ENCODE peak calls at places on chromosomes 11 and 22, in nine cellular contexts. Y, V, A, C, M, G, K, J and X are unnamed samples.

GRCh38 chr11:1414650-1415049 is 24.9 kb downstream of the BRSK2 start:
- DNase-seq in Y (no peak), V (no peak), A (no peak), C (no peak), M (no peak), G (no peak), K (no peak), J (no peak), X (no peak)

GRCh38 chr22:38843201-38843715 is 570 bp downstream of the NPTXR start:
- DNase-seq in Y (no peak), V (peak; percentile 48), A (peak; percentile 64), C (no peak), M (peak; percentile 43), G (peak; percentile 81), K (peak; percentile 22), J (peak; percentile 78), X (peak; percentile 49)

GRCh38 chr22:42691440-42691839 is 29.2 kb downstream of the A4GALT start:
- DNase-seq in Y (no peak), V (no peak), A (no peak), C (no peak), M (no peak), G (no peak), K (no peak), J (no peak), X (no peak)

GRCh38 chr22:31561238-31561887 is 65.0 kb downstream of the SFI1 start:
- DNase-seq in Y (no peak), V (peak; percentile 63), A (peak; percentile 67), C (peak; percentile 21), M (peak; percentile 88), G (peak; percentile 86), K (peak; percentile 78), J (peak; percentile 46), X (peak; percentile 27)

GRCh38 chr11:27618591-27618990 is 81.7 kb downstream of the BDNF start:
- DNase-seq in Y (no peak), V (no peak), A (no peak), C (no peak), M (no peak), G (no peak), K (no peak), J (no peak), X (no peak)

GRCh38 chr11:130344846-130345245 is 30.1 kb upstream of the ZBTB44 start:
- DNase-seq in Y (no peak), V (no peak), A (no peak), C (no peak), M (no peak), G (no peak), K (no peak), J (no peak), X (no peak)

GRCh38 chr11:68870470-68870869 is 28.8 kb upstream of the CPT1A start:
- DNase-seq in Y (no peak), V (no peak), A (no peak), C (no peak), M (no peak), G (no peak), K (no peak), J (no peak), X (no peak)

GRCh38 chr22:44584256-44584902 is 86.3 kb upstream of the RTL6 start:
- DNase-seq in Y (no peak), V (no peak), A (no peak), C (no peak), M (no peak), G (no peak), K (no peak), J (no peak), X (no peak)

GRCh38 chr22:23767673-23768548 is at the start of gene CHCHD10:
- DNase-seq in Y (no peak), V (peak; percentile 67), A (peak; percentile 65), C (peak; percentile 88), M (peak; percentile 94), G (peak; percentile 75), K (peak; percentile 61), J (peak; percentile 85), X (peak; percentile 80)

GRCh38 chr22:21762712-21763581 is 27.4 kb upstream of the YPEL1 start:
- DNase-seq in Y (no peak), V (no peak), A (no peak), C (no peak), M (no peak), G (no peak), K (no peak), J (no peak), X (no peak)

GRCh38 chr22:27241430-27242110 is 560.0 kb downstream of the MN1 start:
- DNase-seq in Y (no peak), V (no peak), A (peak; percentile 79), C (no peak), M (no peak), G (peak; percentile 44), K (no peak), J (peak; percentile 70), X (peak; percentile 36)

GRCh38 chr22:25987948-25988347 is 181.3 kb upstream of the SEZ6L start:
- DNase-seq in Y (no peak), V (no peak), A (no peak), C (no peak), M (peak; percentile 4), G (no peak), K (no peak), J (no peak), X (no peak)

GRCh38 chr11:67627394-67627787 is 2.3 kb downstream of the NUDT8 start:
- DNase-seq in Y (no peak), V (no peak), A (no peak), C (no peak), M (no peak), G (no peak), K (no peak), J (no peak), X (no peak)

GRCh38 chr22:44605486-44605885 is 96.5 kb upstream of the PRR5 start:
- DNase-seq in Y (no peak), V (no peak), A (no peak), C (no peak), M (no peak), G (no peak), K (no peak), J (no peak), X (no peak)

GRCh38 chr11:113505541-113506375 is 30.6 kb upstream of the DRD2 start:
- DNase-seq in Y (no peak), V (no peak), A (no peak), C (no peak), M (no peak), G (peak; percentile 90), K (peak; percentile 29), J (peak; percentile 42), X (peak; percentile 73)

GRCh38 chr11:67438121-67438902 is 830 bp upstream of the PTPRCAP start:
- DNase-seq in Y (no peak), V (no peak), A (no peak), C (no peak), M (peak; percentile 67), G (no peak), K (no peak), J (no peak), X (no peak)

GRCh38 chr11:73175551-73176144 is 33.5 kb upstream of the FCHSD2 start:
- DNase-seq in Y (no peak), V (no peak), A (no peak), C (no peak), M (no peak), G (no peak), K (no peak), J (no peak), X (no peak)

GRCh38 chr22:16717699-16718558 is 107.3 kb downstream of the XKR3 start:
- DNase-seq in Y (no peak), V (no peak), A (no peak), C (no peak), M (no peak), G (no peak), K (no peak), J (no peak), X (no peak)

GRCh38 chr22:44842417-44842816 is 90.0 kb downstream of the ARHGAP8 start:
- DNase-seq in Y (no peak), V (no peak), A (no peak), C (no peak), M (no peak), G (no peak), K (no peak), J (no peak), X (no peak)